ENCODE peak calls at places on chromosome 15, in four cellular contexts. One of them, this sample, is unnamed.
A peak's percentile ranks its signal among the peaks of the same experiment; 100 is the strongest.

GRCh38 chr15:63504979-63505841 is 817 bp downstream of the USP3 start:
- DNase-seq in stimulated activated CD4-positive, alpha-beta T cell treated with anti-CD3 and anti-CD28 coated beads, Interleukin-2, amount 100 ng/mL, for 48 hours: no peak
- DNase-seq in right lobe of liver: peak; percentile 75
- DNase-seq in endothelial cell: peak; percentile 50
- DNase-seq in this sample: no peak

GRCh38 chr15:99706557-99707303 is 26.5 kb downstream of the LYSMD4 start:
- DNase-seq in stimulated activated CD4-positive, alpha-beta T cell treated with anti-CD3 and anti-CD28 coated beads, Interleukin-2, amount 100 ng/mL, for 48 hours: no peak
- DNase-seq in right lobe of liver: no peak
- DNase-seq in endothelial cell: no peak
- DNase-seq in this sample: no peak

GRCh38 chr15:39629376-39629775 is 48.5 kb downstream of the THBS1 start:
- DNase-seq in stimulated activated CD4-positive, alpha-beta T cell treated with anti-CD3 and anti-CD28 coated beads, Interleukin-2, amount 100 ng/mL, for 48 hours: no peak
- DNase-seq in endothelial cell: no peak
- DNase-seq in right lobe of liver: no peak
- DNase-seq in this sample: no peak

GRCh38 chr15:66703540-66703941 is 1.5 kb downstream of the SMAD6 start:
- DNase-seq in right lobe of liver: no peak
- DNase-seq in endothelial cell: peak; percentile 36
- DNase-seq in stimulated activated CD4-positive, alpha-beta T cell treated with anti-CD3 and anti-CD28 coated beads, Interleukin-2, amount 100 ng/mL, for 48 hours: no peak
- DNase-seq in this sample: no peak

GRCh38 chr15:39756806-39757522 is 25.7 kb downstream of the FSIP1 start:
- DNase-seq in stimulated activated CD4-positive, alpha-beta T cell treated with anti-CD3 and anti-CD28 coated beads, Interleukin-2, amount 100 ng/mL, for 48 hours: no peak
- DNase-seq in right lobe of liver: no peak
- DNase-seq in endothelial cell: peak; percentile 8
- DNase-seq in this sample: no peak

GRCh38 chr15:60982249-60982932 is 246.7 kb downstream of the RORA start:
- DNase-seq in stimulated activated CD4-positive, alpha-beta T cell treated with anti-CD3 and anti-CD28 coated beads, Interleukin-2, amount 100 ng/mL, for 48 hours: no peak
- DNase-seq in right lobe of liver: no peak
- DNase-seq in endothelial cell: no peak
- DNase-seq in this sample: no peak

GRCh38 chr15:28896944-28897343 is 11.2 kb downstream of the APBA2 start:
- DNase-seq in stimulated activated CD4-positive, alpha-beta T cell treated with anti-CD3 and anti-CD28 coated beads, Interleukin-2, amount 100 ng/mL, for 48 hours: no peak
- DNase-seq in endothelial cell: no peak
- DNase-seq in right lobe of liver: no peak
- DNase-seq in this sample: no peak

GRCh38 chr15:101156509-101157159 is 95.2 kb downstream of the CHSY1 start:
- DNase-seq in stimulated activated CD4-positive, alpha-beta T cell treated with anti-CD3 and anti-CD28 coated beads, Interleukin-2, amount 100 ng/mL, for 48 hours: no peak
- DNase-seq in endothelial cell: no peak
- DNase-seq in right lobe of liver: no peak
- DNase-seq in this sample: no peak

GRCh38 chr15:52042051-52042851 is 23.2 kb downstream of the MAPK6 start:
- DNase-seq in right lobe of liver: no peak
- DNase-seq in stimulated activated CD4-positive, alpha-beta T cell treated with anti-CD3 and anti-CD28 coated beads, Interleukin-2, amount 100 ng/mL, for 48 hours: no peak
- DNase-seq in endothelial cell: no peak
- DNase-seq in this sample: no peak

GRCh38 chr15:31271224-31271635 is 55.4 kb upstream of the KLF13 start:
- DNase-seq in endothelial cell: no peak
- DNase-seq in stimulated activated CD4-positive, alpha-beta T cell treated with anti-CD3 and anti-CD28 coated beads, Interleukin-2, amount 100 ng/mL, for 48 hours: no peak
- DNase-seq in right lobe of liver: peak; percentile 39
- DNase-seq in this sample: no peak

GRCh38 chr15:62112616-62113593 is 46.1 kb downstream of the C2CD4A start:
- DNase-seq in stimulated activated CD4-positive, alpha-beta T cell treated with anti-CD3 and anti-CD28 coated beads, Interleukin-2, amount 100 ng/mL, for 48 hours: no peak
- DNase-seq in right lobe of liver: peak; percentile 63
- DNase-seq in endothelial cell: no peak
- DNase-seq in this sample: no peak

GRCh38 chr15:75149911-75150709 is 51.6 kb upstream of the C15orf39 start:
- DNase-seq in endothelial cell: no peak
- DNase-seq in right lobe of liver: no peak
- DNase-seq in stimulated activated CD4-positive, alpha-beta T cell treated with anti-CD3 and anti-CD28 coated beads, Interleukin-2, amount 100 ng/mL, for 48 hours: no peak
- DNase-seq in this sample: no peak

GRCh38 chr15:51621917-51622268 is 678 bp downstream of the DMXL2 start:
- DNase-seq in stimulated activated CD4-positive, alpha-beta T cell treated with anti-CD3 and anti-CD28 coated beads, Interleukin-2, amount 100 ng/mL, for 48 hours: peak; percentile 20
- DNase-seq in endothelial cell: peak; percentile 40
- DNase-seq in right lobe of liver: peak; percentile 58
- DNase-seq in this sample: no peak

GRCh38 chr15:67164811-67165652 is 89.4 kb downstream of the AAGAB start:
- DNase-seq in endothelial cell: peak; percentile 31
- DNase-seq in right lobe of liver: no peak
- DNase-seq in stimulated activated CD4-positive, alpha-beta T cell treated with anti-CD3 and anti-CD28 coated beads, Interleukin-2, amount 100 ng/mL, for 48 hours: no peak
- DNase-seq in this sample: no peak

GRCh38 chr15:65055201-65055870 is 10.1 kb downstream of the SLC51B start:
- DNase-seq in endothelial cell: no peak
- DNase-seq in stimulated activated CD4-positive, alpha-beta T cell treated with anti-CD3 and anti-CD28 coated beads, Interleukin-2, amount 100 ng/mL, for 48 hours: no peak
- DNase-seq in right lobe of liver: peak; percentile 90
- DNase-seq in this sample: no peak

GRCh38 chr15:98035577-98036010 is 75.1 kb downstream of the ARRDC4 start:
- DNase-seq in right lobe of liver: peak; percentile 63
- DNase-seq in endothelial cell: no peak
- DNase-seq in stimulated activated CD4-positive, alpha-beta T cell treated with anti-CD3 and anti-CD28 coated beads, Interleukin-2, amount 100 ng/mL, for 48 hours: no peak
- DNase-seq in this sample: no peak

GRCh38 chr15:52140646-52141045 is 28.1 kb upstream of the BCL2L10 start:
- DNase-seq in stimulated activated CD4-positive, alpha-beta T cell treated with anti-CD3 and anti-CD28 coated beads, Interleukin-2, amount 100 ng/mL, for 48 hours: no peak
- DNase-seq in endothelial cell: no peak
- DNase-seq in right lobe of liver: no peak
- DNase-seq in this sample: no peak

GRCh38 chr15:69125236-69125635 is 35.2 kb upstream of the GLCE start:
- DNase-seq in right lobe of liver: no peak
- DNase-seq in stimulated activated CD4-positive, alpha-beta T cell treated with anti-CD3 and anti-CD28 coated beads, Interleukin-2, amount 100 ng/mL, for 48 hours: no peak
- DNase-seq in endothelial cell: no peak
- DNase-seq in this sample: no peak

GRCh38 chr15:51735611-51736010 is 1.8 kb downstream of the LYSMD2 start:
- DNase-seq in stimulated activated CD4-positive, alpha-beta T cell treated with anti-CD3 and anti-CD28 coated beads, Interleukin-2, amount 100 ng/mL, for 48 hours: no peak
- DNase-seq in right lobe of liver: no peak
- DNase-seq in endothelial cell: no peak
- DNase-seq in this sample: no peak

GRCh38 chr15:29522373-29523276 is 253.0 kb upstream of the NSMCE3 start:
- DNase-seq in right lobe of liver: no peak
- DNase-seq in stimulated activated CD4-positive, alpha-beta T cell treated with anti-CD3 and anti-CD28 coated beads, Interleukin-2, amount 100 ng/mL, for 48 hours: no peak
- DNase-seq in endothelial cell: no peak
- DNase-seq in this sample: no peak

GRCh38 chr15:42581272-42581730 is 5.9 kb downstream of the STARD9 start:
- DNase-seq in right lobe of liver: peak; percentile 82
- DNase-seq in endothelial cell: peak; percentile 79
- DNase-seq in stimulated activated CD4-positive, alpha-beta T cell treated with anti-CD3 and anti-CD28 coated beads, Interleukin-2, amount 100 ng/mL, for 48 hours: peak; percentile 63
- DNase-seq in this sample: no peak

GRCh38 chr15:81156324-81156723 is 22.3 kb downstream of the CFAP161 start:
- DNase-seq in right lobe of liver: no peak
- DNase-seq in stimulated activated CD4-positive, alpha-beta T cell treated with anti-CD3 and anti-CD28 coated beads, Interleukin-2, amount 100 ng/mL, for 48 hours: no peak
- DNase-seq in endothelial cell: no peak
- DNase-seq in this sample: no peak

GRCh38 chr15:60370105-60370803 is 27.5 kb downstream of the ANXA2 start:
- DNase-seq in endothelial cell: no peak
- DNase-seq in right lobe of liver: no peak
- DNase-seq in stimulated activated CD4-positive, alpha-beta T cell treated with anti-CD3 and anti-CD28 coated beads, Interleukin-2, amount 100 ng/mL, for 48 hours: no peak
- DNase-seq in this sample: no peak

GRCh38 chr15:77836901-77837648 is 204.4 kb upstream of the LINGO1 start:
- DNase-seq in endothelial cell: no peak
- DNase-seq in stimulated activated CD4-positive, alpha-beta T cell treated with anti-CD3 and anti-CD28 coated beads, Interleukin-2, amount 100 ng/mL, for 48 hours: no peak
- DNase-seq in right lobe of liver: no peak
- DNase-seq in this sample: no peak

This sample was measured in SIG-M5.